ENCODE peak calls at places on chromosomes 13 and 19, in seven cellular contexts. I is A549, Y is omental fat pad, S is fibroblast of lung, P is glutamatergic neuron, F is H9, T is adrenal gland. U is an unnamed sample.

GRCh38 chr13:29507356-29507755 is 88.1 kb downstream of the SLC7A1 start:
- DNase-seq in P (no peak), S (no peak), Y (no peak), I (no peak), F (no peak), T (no peak), U (no peak)

GRCh38 chr13:39039033-39039432 is 777 bp downstream of the NHLRC3 start:
- DNase-seq in T (no peak), I (no peak), Y (no peak), F (no peak), P (no peak), S (no peak), U (no peak)

GRCh38 chr13:42272776-42273175 is 824 bp downstream of the AKAP11 start:
- DNase-seq in I (no peak), F (no peak), Y (no peak), P (no peak), T (no peak), S (peak; percentile 15), U (no peak)

GRCh38 chr19:18712981-18713380 is 29.5 kb downstream of the CRTC1 start:
- DNase-seq in P (no peak), S (peak; percentile 64), Y (no peak), I (no peak), T (no peak), F (no peak), U (no peak)

GRCh38 chr19:4575267-4575793 is 15.8 kb upstream of the SEMA6B start:
- DNase-seq in F (peak; percentile 92), P (peak; percentile 68), S (peak; percentile 97), I (peak; percentile 89), Y (peak; percentile 38), T (peak; percentile 88), U (no peak)

GRCh38 chr13:20588529-20589110 is 21.7 kb downstream of the IFT88 start:
- DNase-seq in P (no peak), I (no peak), F (no peak), T (no peak), Y (no peak), S (no peak), U (no peak)

GRCh38 chr19:7700128-7700470 is 1.8 kb downstream of the FCER2 start:
- DNase-seq in S (no peak), Y (no peak), P (no peak), I (no peak), F (no peak), T (no peak), U (no peak)

GRCh38 chr19:33447336-33448158 is 74.0 kb downstream of the CEBPG start:
- DNase-seq in S (no peak), P (peak; percentile 10), F (no peak), T (no peak), I (no peak), Y (no peak), U (no peak)

GRCh38 chr19:53466726-53467125 is 807 bp upstream of the ZNF813 start:
- DNase-seq in Y (no peak), S (no peak), T (no peak), F (peak; percentile 40), I (no peak), P (no peak), U (no peak)

GRCh38 chr19:379796-380195 is 29.2 kb downstream of the C2CD4C start:
- DNase-seq in I (no peak), S (no peak), F (no peak), P (no peak), Y (no peak), T (no peak), U (no peak)

GRCh38 chr19:5850743-5851293 is 431 bp downstream of the FUT3 start:
- DNase-seq in I (no peak), S (peak; percentile 71), T (peak; percentile 85), P (no peak), Y (no peak), F (no peak), U (no peak)

GRCh38 chr13:110965038-110965754 is 50.3 kb upstream of the ANKRD10 start:
- DNase-seq in S (peak; percentile 60), T (no peak), Y (no peak), F (no peak), I (peak; percentile 28), P (no peak), U (no peak)

GRCh38 chr13:77176350-77176749 is 149.4 kb upstream of the FBXL3 start:
- DNase-seq in P (no peak), I (no peak), F (no peak), S (peak; percentile 32), T (no peak), Y (no peak), U (no peak)

GRCh38 chr19:13024958-13025653 is 29.8 kb downstream of the NFIX start:
- DNase-seq in F (peak; percentile 71), P (no peak), S (no peak), Y (no peak), T (no peak), I (no peak), U (no peak)

GRCh38 chr13:39663508-39663907 is 8.0 kb downstream of the COG6 start:
- DNase-seq in P (no peak), S (no peak), F (no peak), Y (no peak), I (no peak), T (no peak), U (no peak)

GRCh38 chr13:110907951-110908898 is 6.6 kb downstream of the ANKRD10 start:
- DNase-seq in I (peak; percentile 28), F (peak; percentile 81), S (no peak), P (no peak), T (peak; percentile 65), Y (no peak), U (no peak)

GRCh38 chr13:27953671-27954405 is 15.3 kb downstream of the CDX2 start:
- DNase-seq in I (peak; percentile 57), P (peak; percentile 92), F (peak; percentile 88), Y (no peak), S (peak; percentile 56), T (peak; percentile 72), U (peak; percentile 89)

GRCh38 chr13:48730971-48731658 is 77.4 kb downstream of the CYSLTR2 start:
- DNase-seq in F (no peak), T (no peak), P (no peak), I (no peak), S (peak; percentile 69), Y (no peak), U (no peak)

GRCh38 chr19:49809155-49809986 is 3.7 kb downstream of the FUZ start:
- DNase-seq in I (peak; percentile 60), F (peak; percentile 77), T (peak; percentile 86), S (no peak), P (peak; percentile 65), Y (no peak), U (no peak)

GRCh38 chr19:32830231-32831014 is 39.1 kb downstream of the SLC7A9 start:
- DNase-seq in F (no peak), S (peak; percentile 39), I (no peak), P (no peak), T (no peak), Y (no peak), U (no peak)

GRCh38 chr13:23631676-23632622 is 61.7 kb downstream of the TNFRSF19 start:
- DNase-seq in F (no peak), S (no peak), I (no peak), P (no peak), Y (no peak), T (no peak), U (no peak)

GRCh38 chr13:40232321-40232720 is 434.1 kb downstream of the FOXO1 start:
- DNase-seq in Y (no peak), F (no peak), I (no peak), S (no peak), P (no peak), T (no peak), U (no peak)

GRCh38 chr13:34351134-34351533 is 533.2 kb downstream of the RFC3 start:
- DNase-seq in P (no peak), T (no peak), S (no peak), F (no peak), I (no peak), Y (no peak), U (no peak)

GRCh38 chr13:25872871-25873607 is 178.8 kb downstream of the SHISA2 start:
- DNase-seq in P (no peak), Y (no peak), S (no peak), T (no peak), F (no peak), I (no peak), U (no peak)
- TF ChIP-seq CTCF in P (no peak), Y (no peak), S (no peak), T (no peak), F (no peak), I (no peak), U (no peak)

DNA sequence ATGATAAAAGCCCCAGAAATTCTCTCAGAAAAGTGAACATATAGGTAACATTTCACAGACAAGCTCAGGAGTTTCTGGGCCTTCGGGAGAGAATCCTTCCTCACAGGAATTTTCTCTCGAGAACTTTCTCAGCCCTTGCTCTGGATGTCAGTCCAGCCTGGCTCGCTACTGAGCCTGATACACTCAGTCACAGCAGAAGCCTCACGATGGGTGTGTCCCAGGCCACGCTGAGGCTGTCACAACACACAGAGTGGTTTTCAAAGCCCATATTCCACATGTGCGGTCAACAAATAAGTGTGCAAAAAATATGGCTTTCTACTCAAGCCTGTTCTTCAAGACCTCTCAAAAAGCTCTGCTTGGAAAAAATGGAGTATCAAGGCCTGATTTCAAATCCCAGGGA is 31.5 kb upstream of the MEDAG start:
- DNase-seq in Y (no peak), P (no peak), F (no peak), I (no peak), T (no peak), S (no peak), U (no peak)
- TF ChIP-seq CTCF in Y (no peak), P (no peak), F (no peak), I (no peak), T (no peak), S (no peak), U (no peak)

DNA sequence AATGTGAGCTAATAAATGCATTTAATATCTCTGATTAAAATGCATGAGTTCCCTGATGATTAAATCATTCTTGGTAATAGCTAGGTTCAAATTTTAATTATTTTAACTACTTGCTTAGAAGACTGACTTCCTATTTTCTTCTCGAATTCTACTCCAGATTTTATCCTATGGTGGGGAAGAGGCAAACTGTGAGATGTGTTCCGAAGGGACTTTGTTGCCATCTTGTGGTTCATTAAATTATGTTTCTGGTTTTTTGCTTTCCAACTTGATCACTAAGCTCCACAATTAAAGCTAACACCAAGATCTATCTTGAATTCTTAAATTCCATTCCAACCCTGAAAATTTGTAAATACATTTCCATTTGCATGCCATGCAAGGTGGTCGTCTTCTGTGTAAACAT is 538.4 kb upstream of the PCDH20 start:
- DNase-seq in F (no peak), Y (no peak), T (no peak), I (no peak), P (no peak), S (peak; percentile 61), U (no peak)
- TF ChIP-seq CTCF in F (peak; percentile 71), Y (no peak), T (peak; percentile 19), I (peak; percentile 39), P (no peak), S (peak; percentile 43), U (peak; percentile 10)

GRCh38 chr19:39369200-39369599 is 21.7 kb downstream of the PAF1 start:
- DNase-seq in F (no peak), Y (no peak), I (no peak), T (no peak), S (no peak), P (no peak), U (no peak)
- TF ChIP-seq CTCF in F (no peak), Y (no peak), I (no peak), T (no peak), S (no peak), P (no peak), U (no peak)

GRCh38 chr13:112510002-112510780 is 77.8 kb downstream of the TUBGCP3 start:
- DNase-seq in P (peak; percentile 49), Y (no peak), T (peak; percentile 60), I (peak; percentile 59), S (peak; percentile 76), F (peak; percentile 80), U (peak; percentile 44)
- TF ChIP-seq CTCF in P (peak; percentile 80), Y (no peak), T (peak; percentile 30), I (peak; percentile 26), S (peak; percentile 67), F (peak; percentile 77), U (no peak)